ENCODE peak calls at places on chromosome 22, in ten cellular contexts. K is left ventricle myocardium inferior, C is HCEC 1CT, V is ovary, Q is DMS 273 treated with DMSO at 0.1 percent for 48 hours, Z is head of caudate nucleus, I is cardiac muscle cell, S is ACHN, N is bronchial epithelial cell, B is adipocyte. X is an unnamed sample.

GRCh38 chr22:43726296-43726695 is 85.8 kb downstream of the EFCAB6 start:
- DNase-seq in K (no peak), Z (no peak), B (peak; percentile 79), C (no peak), S (no peak), Q (no peak), V (peak; percentile 45), N (no peak), I (no peak), X (no peak)

GRCh38 chr22:43171019-43171491 is 15.9 kb downstream of the TTLL12 start:
- DNase-seq in C (no peak), Z (no peak), Q (no peak), I (no peak), N (no peak), B (no peak), V (no peak), S (no peak), K (no peak), X (peak; percentile 25)

GRCh38 chr22:46415816-46416536 is 80.5 kb downstream of the TRMU start:
- DNase-seq in V (no peak), Q (no peak), C (no peak), I (no peak), S (peak; percentile 29), K (no peak), N (no peak), Z (peak; percentile 36), B (no peak), X (no peak)

GRCh38 chr22:43042101-43042780 is 27.3 kb upstream of the PACSIN2 start:
- DNase-seq in Z (no peak), S (no peak), I (no peak), N (no peak), V (no peak), Q (peak; percentile 59), K (no peak), C (no peak), B (peak; percentile 16), X (no peak)

GRCh38 chr22:38187413-38188212 is 6.0 kb upstream of the PLA2G6 start:
- DNase-seq in S (no peak), I (no peak), Q (no peak), C (peak; percentile 52), N (peak; percentile 77), Z (no peak), B (peak; percentile 72), V (no peak), K (no peak), X (no peak)

GRCh38 chr22:27130949-27131745 is 473.8 kb downstream of the MIAT start:
- DNase-seq in Q (no peak), V (no peak), B (no peak), N (peak; percentile 67), C (no peak), Z (no peak), S (no peak), K (no peak), I (no peak), X (no peak)

GRCh38 chr22:24460418-24461089 is 33.2 kb downstream of the ADORA2A start:
- DNase-seq in C (no peak), Z (no peak), V (no peak), I (no peak), K (no peak), B (no peak), N (no peak), Q (no peak), S (no peak), X (no peak)

GRCh38 chr22:37370306-37370979 is 56.8 kb downstream of the ELFN2 start:
- DNase-seq in K (peak; percentile 44), Q (no peak), V (no peak), S (no peak), I (no peak), B (no peak), C (no peak), N (no peak), Z (no peak), X (peak; percentile 72)

GRCh38 chr22:23079814-23080521 is 9.6 kb downstream of the GNAZ start:
- DNase-seq in N (no peak), B (no peak), S (no peak), Q (no peak), I (no peak), V (no peak), K (no peak), C (no peak), Z (no peak), X (no peak)

GRCh38 chr22:50535113-50535512 is 5.3 kb upstream of the TYMP start:
- DNase-seq in Z (no peak), C (no peak), I (no peak), B (no peak), Q (no peak), S (no peak), K (no peak), N (no peak), V (no peak), X (peak; percentile 17)

GRCh38 chr22:41481131-41481830 is 12.4 kb downstream of the ACO2 start:
- DNase-seq in Z (peak; percentile 22), K (peak; percentile 24), B (no peak), C (peak; percentile 13), S (peak; percentile 10), V (no peak), I (no peak), N (no peak), Q (no peak), X (no peak)

GRCh38 chr22:35327690-35328471 is 28.2 kb downstream of the TOM1 start:
- DNase-seq in I (no peak), Z (no peak), K (no peak), Q (no peak), N (no peak), C (no peak), B (no peak), V (no peak), S (no peak), X (peak; percentile 29)

GRCh38 chr22:23315341-23315917 is 135.1 kb downstream of the BCR start:
- DNase-seq in B (peak; percentile 75), N (peak; percentile 28), K (peak; percentile 68), I (peak; percentile 69), Z (peak; percentile 80), V (peak; percentile 59), Q (no peak), S (peak; percentile 65), C (peak; percentile 48), X (peak; percentile 79)

GRCh38 chr22:44664149-44664548 is 37.9 kb upstream of the PRR5 start:
- DNase-seq in C (no peak), I (no peak), Z (peak; percentile 64), Q (no peak), K (peak; percentile 69), V (no peak), B (peak; percentile 61), N (no peak), S (peak; percentile 16), X (peak; percentile 81)

GRCh38 chr22:31332010-31332409 is 14.1 kb downstream of the PATZ1 start:
- DNase-seq in V (no peak), K (no peak), Z (peak; percentile 30), B (no peak), Q (no peak), I (no peak), C (no peak), S (no peak), N (no peak), X (no peak)

GRCh38 chr22:43407591-43407990 is 4.2 kb upstream of the MPPED1 start:
- DNase-seq in K (no peak), B (no peak), Q (no peak), Z (no peak), V (no peak), N (no peak), S (no peak), I (no peak), C (no peak), X (peak; percentile 22)

GRCh38 chr22:33393432-33393831 is 335.3 kb upstream of the SYN3 start:
- DNase-seq in V (no peak), Q (no peak), S (no peak), C (no peak), Z (no peak), I (no peak), K (no peak), B (no peak), N (no peak), X (no peak)

GRCh38 chr22:27148025-27148424 is 490.6 kb downstream of the MIAT start:
- DNase-seq in C (no peak), B (no peak), I (no peak), Q (no peak), K (no peak), Z (no peak), V (no peak), N (no peak), S (no peak), X (no peak)

GRCh38 chr22:45602824-45603301 is 68.8 kb upstream of the ATXN10 start:
- DNase-seq in C (no peak), B (peak; percentile 61), Z (peak; percentile 67), I (no peak), Q (no peak), K (no peak), S (peak; percentile 51), V (no peak), N (no peak), X (no peak)

GRCh38 chr22:50114221-50114981 is 24.6 kb downstream of the MOV10L1 start:
- DNase-seq in K (no peak), B (peak; percentile 88), N (peak; percentile 29), V (peak; percentile 46), Q (no peak), C (peak; percentile 65), S (no peak), Z (no peak), I (peak; percentile 31), X (no peak)

GRCh38 chr22:48504519-48505140 is 1323.0 kb downstream of the BRD1 start:
- DNase-seq in Q (no peak), V (no peak), C (no peak), S (no peak), K (no peak), I (no peak), N (no peak), Z (no peak), B (no peak), X (peak; percentile 19)

GRCh38 chr22:43098356-43098755 is 9.2 kb upstream of the TTLL1 start:
- DNase-seq in B (no peak), N (no peak), I (peak; percentile 65), V (no peak), C (no peak), K (no peak), S (no peak), Q (no peak), Z (no peak), X (no peak)

GRCh38 chr22:36301851-36302250 is 48.9 kb downstream of the APOL1 start:
- DNase-seq in B (peak; percentile 48), Q (no peak), N (no peak), C (peak; percentile 96), Z (no peak), V (no peak), K (no peak), S (no peak), I (no peak), X (no peak)

GRCh38 chr22:25902402-25902801 is 160.4 kb downstream of the MYO18B start:
- DNase-seq in I (no peak), S (no peak), V (no peak), Z (no peak), Q (no peak), C (no peak), B (no peak), N (no peak), K (no peak), X (no peak)

GRCh38 chr22:40285508-40285907 is 60.8 kb upstream of the ADSL start:
- DNase-seq in Z (no peak), S (no peak), V (no peak), K (no peak), B (no peak), N (no peak), C (no peak), Q (no peak), I (no peak), X (no peak)

GRCh38 chr22:46744581-46744980 is 6.5 kb upstream of the CERK start:
- DNase-seq in Z (no peak), I (no peak), B (no peak), K (no peak), N (no peak), V (no peak), S (no peak), Q (no peak), C (no peak), X (no peak)

GRCh38 chr22:45397806-45398205 is 15.6 kb downstream of the SMC1B start:
- DNase-seq in S (no peak), K (no peak), N (no peak), Z (no peak), C (no peak), V (no peak), Q (no peak), I (peak; percentile 17), B (no peak), X (no peak)

GRCh38 chr22:22043296-22044078 is 60.9 kb upstream of the TOP3B start:
- DNase-seq in K (no peak), Z (no peak), B (no peak), S (no peak), V (no peak), I (no peak), N (no peak), Q (no peak), C (no peak), X (no peak)